ENCODE peak calls at places on chromosome 16, in six cellular contexts. One of them, this sample, is unnamed.

GRCh38 chr16:82857693-82858337 is 231.0 kb downstream of the CDH13 start:
- DNase-seq in brain microvascular endothelial cell: no peak
- DNase-seq in GM12864: no peak
- DNase-seq in NT2/D1: no peak
- DNase-seq in AG09309: no peak
- DNase-seq in AG04450: no peak
- DNase-seq in this sample: no peak

GRCh38 chr16:28846933-28847273 is 755 bp upstream of the TUFM start:
- DNase-seq in brain microvascular endothelial cell: no peak
- DNase-seq in GM12864: no peak
- DNase-seq in NT2/D1: no peak
- DNase-seq in AG09309: no peak
- DNase-seq in AG04450: no peak
- DNase-seq in this sample: no peak

GRCh38 chr16:85614338-85615013 is 1.4 kb downstream of the GSE1 start:
- DNase-seq in brain microvascular endothelial cell: no peak
- DNase-seq in GM12864: no peak
- DNase-seq in NT2/D1: no peak
- DNase-seq in AG09309: no peak
- DNase-seq in AG04450: no peak
- DNase-seq in this sample: no peak

GRCh38 chr16:30017277-30017656 is 5.7 kb upstream of the C16orf92 start:
- DNase-seq in brain microvascular endothelial cell: no peak
- DNase-seq in GM12864: no peak
- DNase-seq in NT2/D1: no peak
- DNase-seq in AG09309: no peak
- DNase-seq in AG04450: no peak
- DNase-seq in this sample: no peak

GRCh38 chr16:84548971-84549844 is 44.7 kb upstream of the MEAK7 start:
- DNase-seq in brain microvascular endothelial cell: no peak
- DNase-seq in GM12864: no peak
- DNase-seq in NT2/D1: no peak
- DNase-seq in AG09309: no peak
- DNase-seq in AG04450: no peak
- DNase-seq in this sample: no peak

GRCh38 chr16:67910162-67910561 is 17.1 kb downstream of the PSKH1 start:
- DNase-seq in brain microvascular endothelial cell: no peak
- DNase-seq in GM12864: no peak
- DNase-seq in NT2/D1: no peak
- DNase-seq in AG09309: peak
- DNase-seq in AG04450: peak
- DNase-seq in this sample: no peak

GRCh38 chr16:75152635-75153034 is 4.3 kb downstream of the ZFP1 start:
- DNase-seq in brain microvascular endothelial cell: no peak
- DNase-seq in GM12864: no peak
- DNase-seq in NT2/D1: no peak
- DNase-seq in AG09309: no peak
- DNase-seq in AG04450: no peak
- DNase-seq in this sample: no peak

GRCh38 chr16:71807905-71808592 is 585 bp downstream of the AP1G1 start:
- DNase-seq in brain microvascular endothelial cell: peak
- DNase-seq in GM12864: no peak
- DNase-seq in NT2/D1: no peak
- DNase-seq in AG09309: no peak
- DNase-seq in AG04450: no peak
- DNase-seq in this sample: no peak

GRCh38 chr16:17548825-17549224 is 78.1 kb upstream of the XYLT1 start:
- DNase-seq in brain microvascular endothelial cell: no peak
- DNase-seq in GM12864: no peak
- DNase-seq in NT2/D1: no peak
- DNase-seq in AG09309: no peak
- DNase-seq in AG04450: no peak
- DNase-seq in this sample: no peak

GRCh38 chr16:53061701-53062159 is 6.9 kb downstream of the CHD9 start:
- DNase-seq in brain microvascular endothelial cell: no peak
- DNase-seq in GM12864: peak
- DNase-seq in NT2/D1: no peak
- DNase-seq in AG09309: no peak
- DNase-seq in AG04450: no peak
- DNase-seq in this sample: peak

GRCh38 chr16:88770459-88771293 is 14.3 kb downstream of the PIEZO1 start:
- DNase-seq in brain microvascular endothelial cell: peak
- DNase-seq in GM12864: no peak
- DNase-seq in NT2/D1: peak
- DNase-seq in AG09309: no peak
- DNase-seq in AG04450: peak
- DNase-seq in this sample: peak

GRCh38 chr16:57903656-57904055 is 67.3 kb downstream of the CNGB1 start:
- DNase-seq in brain microvascular endothelial cell: no peak
- DNase-seq in GM12864: no peak
- DNase-seq in NT2/D1: no peak
- DNase-seq in AG09309: no peak
- DNase-seq in AG04450: no peak
- DNase-seq in this sample: no peak

GRCh38 chr16:67562918-67563707 is 787 bp downstream of the CTCF start:
- DNase-seq in brain microvascular endothelial cell: peak
- DNase-seq in GM12864: no peak
- DNase-seq in NT2/D1: peak
- DNase-seq in AG09309: no peak
- DNase-seq in AG04450: no peak
- DNase-seq in this sample: peak

GRCh38 chr16:82011199-82011641 is at the start of gene SDR42E1:
- DNase-seq in brain microvascular endothelial cell: no peak
- DNase-seq in GM12864: peak
- DNase-seq in NT2/D1: no peak
- DNase-seq in AG09309: no peak
- DNase-seq in AG04450: no peak
- DNase-seq in this sample: peak

GRCh38 chr16:19137201-19137601 is 23.4 kb downstream of the ITPRIPL2 start:
- DNase-seq in brain microvascular endothelial cell: no peak
- DNase-seq in GM12864: no peak
- DNase-seq in NT2/D1: no peak
- DNase-seq in AG09309: no peak
- DNase-seq in AG04450: no peak
- DNase-seq in this sample: no peak

GRCh38 chr16:27408012-27408601 is 6.1 kb downstream of the IL21R start:
- DNase-seq in brain microvascular endothelial cell: peak
- DNase-seq in GM12864: no peak
- DNase-seq in NT2/D1: no peak
- DNase-seq in AG09309: no peak
- DNase-seq in AG04450: no peak
- DNase-seq in this sample: no peak

GRCh38 chr16:21150375-21151001 is at the start of gene DNAH3:
- DNase-seq in brain microvascular endothelial cell: no peak
- DNase-seq in GM12864: no peak
- DNase-seq in NT2/D1: no peak
- DNase-seq in AG09309: no peak
- DNase-seq in AG04450: no peak
- DNase-seq in this sample: no peak

GRCh38 chr16:6027733-6028132 is 930.1 kb upstream of the EEF2KMT start:
- DNase-seq in brain microvascular endothelial cell: no peak
- DNase-seq in GM12864: no peak
- DNase-seq in NT2/D1: no peak
- DNase-seq in AG09309: no peak
- DNase-seq in AG04450: no peak
- DNase-seq in this sample: no peak

GRCh38 chr16:85384831-85385462 is 228.2 kb upstream of the GSE1 start:
- DNase-seq in brain microvascular endothelial cell: no peak
- DNase-seq in GM12864: no peak
- DNase-seq in NT2/D1: no peak
- DNase-seq in AG09309: no peak
- DNase-seq in AG04450: no peak
- DNase-seq in this sample: no peak

GRCh38 chr16:84683691-84684591 is 15.9 kb upstream of the USP10 start:
- DNase-seq in brain microvascular endothelial cell: no peak
- DNase-seq in GM12864: no peak
- DNase-seq in NT2/D1: peak
- DNase-seq in AG09309: no peak
- DNase-seq in AG04450: no peak
- DNase-seq in this sample: no peak

GRCh38 chr16:70253291-70254094 is 1.8 kb upstream of the EXOSC6 start:
- DNase-seq in brain microvascular endothelial cell: peak
- DNase-seq in GM12864: no peak
- DNase-seq in NT2/D1: peak
- DNase-seq in AG09309: no peak
- DNase-seq in AG04450: no peak
- DNase-seq in this sample: no peak

GRCh38 chr16:80664798-80665197 is 124.0 kb downstream of the DYNLRB2 start:
- DNase-seq in brain microvascular endothelial cell: no peak
- DNase-seq in GM12864: no peak
- DNase-seq in NT2/D1: no peak
- DNase-seq in AG09309: no peak
- DNase-seq in AG04450: no peak
- DNase-seq in this sample: no peak

GRCh38 chr16:81491522-81492188 is 47.0 kb downstream of the CMIP start:
- DNase-seq in brain microvascular endothelial cell: no peak
- DNase-seq in GM12864: no peak
- DNase-seq in NT2/D1: no peak
- DNase-seq in AG09309: no peak
- DNase-seq in AG04450: no peak
- DNase-seq in this sample: no peak

GRCh38 chr16:66189951-66190350 is 176.5 kb upstream of the CDH5 start:
- DNase-seq in brain microvascular endothelial cell: peak
- DNase-seq in GM12864: no peak
- DNase-seq in NT2/D1: no peak
- DNase-seq in AG09309: peak
- DNase-seq in AG04450: peak
- DNase-seq in this sample: no peak

GRCh38 chr16:48081656-48082055 is 74.1 kb downstream of the ABCC12 start:
- DNase-seq in brain microvascular endothelial cell: peak
- DNase-seq in GM12864: no peak
- DNase-seq in NT2/D1: no peak
- DNase-seq in AG09309: peak
- DNase-seq in AG04450: peak
- DNase-seq in this sample: no peak

GRCh38 chr16:14013145-14013570 is 58.0 kb upstream of the MRTFB start:
- DNase-seq in brain microvascular endothelial cell: no peak
- DNase-seq in GM12864: no peak
- DNase-seq in NT2/D1: no peak
- DNase-seq in AG09309: no peak
- DNase-seq in AG04450: no peak
- DNase-seq in this sample: no peak
- H3K4me3 ChIP-seq in brain microvascular endothelial cell: no peak
- H3K4me3 ChIP-seq in GM12864: no peak
- H3K4me3 ChIP-seq in NT2/D1: no peak
- H3K4me3 ChIP-seq in AG09309: no peak
- H3K4me3 ChIP-seq in AG04450: no peak
- H3K4me3 ChIP-seq in this sample: no peak

DNA sequence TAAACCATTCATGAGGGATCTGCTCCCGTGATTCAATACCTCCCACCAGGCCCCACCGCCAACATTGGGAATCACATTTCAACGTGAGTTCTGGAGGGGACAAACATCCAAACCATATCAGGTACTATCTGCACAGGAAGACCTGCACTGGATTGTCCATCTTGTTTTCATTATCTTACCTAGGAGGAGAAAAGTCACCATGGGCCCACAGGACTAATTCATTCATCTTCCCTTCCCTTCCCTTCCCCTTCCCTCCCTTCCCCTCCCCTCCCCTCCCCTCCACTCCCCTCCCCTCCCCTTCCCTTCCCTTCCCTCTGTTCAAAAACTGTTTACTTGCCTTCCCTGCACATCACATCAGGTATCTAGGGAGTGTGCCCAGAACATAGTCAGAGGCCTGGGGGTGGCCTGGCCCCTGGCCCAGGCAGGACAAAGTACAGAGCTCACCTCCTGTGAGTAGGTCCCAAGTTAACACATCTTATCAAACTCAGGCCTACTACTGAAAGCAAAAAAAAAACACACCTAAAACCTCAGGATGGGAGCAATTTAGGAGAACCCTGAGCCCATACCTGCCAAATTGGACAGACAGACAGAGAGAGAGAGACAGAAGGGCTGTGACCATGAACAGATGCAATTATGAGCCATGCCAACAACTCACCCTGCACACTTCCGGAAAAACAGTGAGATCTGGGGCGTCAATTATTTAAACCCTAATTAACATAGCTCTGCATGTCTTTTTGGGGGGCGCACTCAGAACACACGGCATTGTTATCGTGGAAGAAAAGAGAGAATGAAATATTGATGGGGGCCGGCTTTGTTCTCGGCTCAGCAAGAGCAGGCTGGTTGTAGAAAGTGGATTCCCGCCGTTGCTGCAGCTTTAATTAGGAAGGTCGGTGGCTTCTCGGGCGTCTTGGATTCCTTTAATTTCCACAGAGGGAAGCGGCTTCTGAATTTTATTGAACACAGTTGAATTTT is 151.2 kb downstream of the IRX5 start:
- DNase-seq in brain microvascular endothelial cell: no peak
- DNase-seq in GM12864: no peak
- DNase-seq in NT2/D1: no peak
- DNase-seq in AG09309: no peak
- DNase-seq in AG04450: no peak
- DNase-seq in this sample: no peak
- H3K4me3 ChIP-seq in brain microvascular endothelial cell: no peak
- H3K4me3 ChIP-seq in GM12864: no peak
- H3K4me3 ChIP-seq in NT2/D1: no peak
- H3K4me3 ChIP-seq in AG09309: no peak
- H3K4me3 ChIP-seq in AG04450: no peak
- H3K4me3 ChIP-seq in this sample: no peak

GRCh38 chr16:49312389-49312990 is 30.9 kb upstream of the CBLN1 start:
- DNase-seq in brain microvascular endothelial cell: no peak
- DNase-seq in GM12864: no peak
- DNase-seq in NT2/D1: no peak
- DNase-seq in AG09309: no peak
- DNase-seq in AG04450: no peak
- DNase-seq in this sample: no peak
- H3K4me3 ChIP-seq in brain microvascular endothelial cell: no peak
- H3K4me3 ChIP-seq in GM12864: no peak
- H3K4me3 ChIP-seq in NT2/D1: no peak
- H3K4me3 ChIP-seq in AG09309: no peak
- H3K4me3 ChIP-seq in AG04450: no peak
- H3K4me3 ChIP-seq in this sample: no peak

GRCh38 chr16:51152691-51153261 is 1.7 kb upstream of the SALL1 start:
- DNase-seq in brain microvascular endothelial cell: no peak
- DNase-seq in GM12864: no peak
- DNase-seq in NT2/D1: no peak
- DNase-seq in AG09309: no peak
- DNase-seq in AG04450: no peak
- DNase-seq in this sample: no peak
- H3K4me3 ChIP-seq in brain microvascular endothelial cell: peak
- H3K4me3 ChIP-seq in GM12864: no peak
- H3K4me3 ChIP-seq in NT2/D1: peak
- H3K4me3 ChIP-seq in AG09309: peak
- H3K4me3 ChIP-seq in AG04450: peak
- H3K4me3 ChIP-seq in this sample: no peak

DNA sequence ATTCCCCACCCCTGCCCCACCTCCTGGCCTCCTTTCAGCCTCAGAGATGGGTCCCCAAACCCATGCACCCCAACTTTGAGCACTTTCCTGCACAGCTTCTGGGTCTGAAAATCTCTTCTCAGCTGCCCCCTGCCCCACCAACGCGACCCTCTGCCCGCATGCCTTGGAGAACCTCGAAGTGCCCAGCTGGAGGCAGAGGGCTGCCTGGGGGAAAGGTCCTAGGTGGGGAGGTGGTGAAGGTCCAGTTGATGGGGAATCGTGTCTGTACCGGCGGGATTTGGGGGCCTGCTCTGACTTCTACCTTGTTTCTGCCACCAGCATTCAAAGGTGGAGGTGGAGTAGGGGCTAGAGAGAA is 1.3 kb downstream of the NKD1 start:
- DNase-seq in brain microvascular endothelial cell: no peak
- DNase-seq in GM12864: no peak
- DNase-seq in NT2/D1: no peak
- DNase-seq in AG09309: no peak
- DNase-seq in AG04450: no peak
- DNase-seq in this sample: no peak
- H3K4me3 ChIP-seq in brain microvascular endothelial cell: no peak
- H3K4me3 ChIP-seq in GM12864: no peak
- H3K4me3 ChIP-seq in NT2/D1: peak
- H3K4me3 ChIP-seq in AG09309: no peak
- H3K4me3 ChIP-seq in AG04450: no peak
- H3K4me3 ChIP-seq in this sample: no peak

This sample was measured in GM06990.